ENCODE peak calls at places on chromosomes 1 and 21, in four cellular contexts. One of them, this sample, is unnamed.

GRCh38 chr21:27219068-27219467 is 252.2 kb upstream of the ADAMTS5 start:
- DNase-seq in heart left ventricle: no peak
- DNase-seq in adrenal gland: no peak
- DNase-seq in uterus: no peak
- DNase-seq in this sample: no peak

GRCh38 chr21:39631842-39632577 is 19.3 kb downstream of the B3GALT5 start:
- DNase-seq in heart left ventricle: no peak
- DNase-seq in uterus: no peak
- DNase-seq in adrenal gland: no peak
- DNase-seq in this sample: no peak

GRCh38 chr1:94720091-94720793 is 99.9 kb upstream of the SLC44A3 start:
- DNase-seq in uterus: no peak
- DNase-seq in adrenal gland: no peak
- DNase-seq in heart left ventricle: no peak
- DNase-seq in this sample: no peak

GRCh38 chr1:179575497-179576314 is at the start of gene NPHS2:
- DNase-seq in uterus: no peak
- DNase-seq in heart left ventricle: no peak
- DNase-seq in adrenal gland: no peak
- DNase-seq in this sample: no peak

GRCh38 chr1:235919127-235919796 is 52.6 kb upstream of the LYST start:
- DNase-seq in uterus: no peak
- DNase-seq in adrenal gland: no peak
- DNase-seq in heart left ventricle: no peak
- DNase-seq in this sample: no peak

GRCh38 chr1:37995773-37996379 is 6.1 kb upstream of the SF3A3 start:
- DNase-seq in uterus: peak
- DNase-seq in heart left ventricle: peak
- DNase-seq in adrenal gland: peak
- DNase-seq in this sample: peak

GRCh38 chr21:45073301-45074047 is 906 bp upstream of the ADARB1 start:
- DNase-seq in uterus: no peak
- DNase-seq in heart left ventricle: no peak
- DNase-seq in adrenal gland: no peak
- DNase-seq in this sample: peak

GRCh38 chr21:43370091-43370658 is 56.8 kb downstream of the SIK1 start:
- DNase-seq in heart left ventricle: no peak
- DNase-seq in adrenal gland: no peak
- DNase-seq in uterus: no peak
- DNase-seq in this sample: no peak

GRCh38 chr1:2082064-2082463 is 31.9 kb downstream of the PRKCZ start:
- DNase-seq in heart left ventricle: no peak
- DNase-seq in uterus: no peak
- DNase-seq in adrenal gland: no peak
- DNase-seq in this sample: no peak

GRCh38 chr21:44265734-44266270 is 4.1 kb upstream of the DNMT3L start:
- DNase-seq in heart left ventricle: no peak
- DNase-seq in uterus: no peak
- DNase-seq in adrenal gland: no peak
- DNase-seq in this sample: no peak

GRCh38 chr1:172342584-172343245 is 77.8 kb upstream of the C1orf105 start:
- DNase-seq in heart left ventricle: no peak
- DNase-seq in adrenal gland: no peak
- DNase-seq in uterus: no peak
- DNase-seq in this sample: no peak

GRCh38 chr1:239868117-239868516 is 223.6 kb upstream of the FMN2 start:
- DNase-seq in uterus: no peak
- DNase-seq in adrenal gland: no peak
- DNase-seq in heart left ventricle: no peak
- DNase-seq in this sample: no peak

GRCh38 chr1:208069317-208069716 is 158.4 kb upstream of the CD34 start:
- DNase-seq in adrenal gland: no peak
- DNase-seq in uterus: no peak
- DNase-seq in heart left ventricle: no peak
- DNase-seq in this sample: no peak

GRCh38 chr1:204240233-204240632 is 26.4 kb upstream of the GOLT1A start:
- DNase-seq in uterus: no peak
- DNase-seq in adrenal gland: no peak
- DNase-seq in heart left ventricle: no peak
- DNase-seq in this sample: no peak

GRCh38 chr1:151290709-151291303 is 8.7 kb downstream of the ZNF687 start:
- DNase-seq in adrenal gland: no peak
- DNase-seq in heart left ventricle: no peak
- DNase-seq in uterus: no peak
- DNase-seq in this sample: no peak

GRCh38 chr1:151294748-151295462 is 12.8 kb downstream of the ZNF687 start:
- DNase-seq in heart left ventricle: no peak
- DNase-seq in adrenal gland: no peak
- DNase-seq in uterus: no peak
- DNase-seq in this sample: no peak

GRCh38 chr1:151289991-151290708 is 8.1 kb downstream of the ZNF687 start:
- DNase-seq in heart left ventricle: no peak
- DNase-seq in adrenal gland: no peak
- DNase-seq in uterus: no peak
- DNase-seq in this sample: no peak

GRCh38 chr1:151293093-151293492 is 11.0 kb downstream of the ZNF687 start:
- DNase-seq in uterus: no peak
- DNase-seq in adrenal gland: no peak
- DNase-seq in heart left ventricle: no peak
- DNase-seq in this sample: no peak

DNA sequence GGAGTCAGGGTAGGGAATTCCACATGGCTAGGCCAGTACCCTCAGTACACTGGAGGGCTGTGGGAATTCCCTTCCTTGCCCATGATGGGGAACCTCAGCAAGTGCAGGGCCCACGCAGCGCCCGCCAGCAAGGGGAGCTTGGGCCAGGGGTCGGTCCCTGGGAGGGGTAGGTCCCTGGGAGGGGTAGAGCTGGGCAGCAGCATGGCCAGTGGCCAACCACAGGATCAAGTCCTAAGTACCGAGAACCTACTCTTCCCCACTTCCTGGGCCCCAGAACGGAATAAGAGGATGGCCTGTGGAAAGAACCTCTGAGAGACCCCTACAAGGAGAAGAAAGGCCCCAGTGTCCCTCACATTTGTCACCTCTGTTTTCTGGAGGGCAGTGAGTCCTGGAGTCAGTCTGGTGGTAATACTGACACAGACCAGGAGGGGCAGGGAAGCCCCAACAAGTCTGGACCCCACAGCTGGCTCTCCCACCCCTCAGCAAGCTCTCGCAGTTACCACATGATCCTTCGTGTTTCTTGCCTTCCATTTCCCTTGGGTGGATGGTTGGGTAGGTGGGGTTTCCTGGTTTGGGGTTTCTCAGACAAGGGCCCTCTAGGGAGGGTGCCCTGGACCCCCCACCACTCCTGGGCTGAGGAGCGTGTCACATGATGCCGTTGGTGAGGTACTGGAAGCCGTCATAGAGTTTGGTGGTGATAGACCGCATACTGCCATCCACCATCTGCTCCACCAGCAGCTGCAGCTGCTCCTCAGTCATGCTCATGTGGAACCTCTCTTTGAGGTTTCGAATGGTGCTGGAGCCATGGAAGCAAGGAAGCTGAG is 10.3 kb downstream of the ZNF687 start:
- DNase-seq in adrenal gland: no peak
- DNase-seq in uterus: no peak
- DNase-seq in heart left ventricle: no peak
- DNase-seq in this sample: no peak
- TF ChIP-seq POLR2A in adrenal gland: no peak
- TF ChIP-seq POLR2A in uterus: no peak
- TF ChIP-seq POLR2A in heart left ventricle: no peak
- TF ChIP-seq POLR2A in this sample: no peak

DNA sequence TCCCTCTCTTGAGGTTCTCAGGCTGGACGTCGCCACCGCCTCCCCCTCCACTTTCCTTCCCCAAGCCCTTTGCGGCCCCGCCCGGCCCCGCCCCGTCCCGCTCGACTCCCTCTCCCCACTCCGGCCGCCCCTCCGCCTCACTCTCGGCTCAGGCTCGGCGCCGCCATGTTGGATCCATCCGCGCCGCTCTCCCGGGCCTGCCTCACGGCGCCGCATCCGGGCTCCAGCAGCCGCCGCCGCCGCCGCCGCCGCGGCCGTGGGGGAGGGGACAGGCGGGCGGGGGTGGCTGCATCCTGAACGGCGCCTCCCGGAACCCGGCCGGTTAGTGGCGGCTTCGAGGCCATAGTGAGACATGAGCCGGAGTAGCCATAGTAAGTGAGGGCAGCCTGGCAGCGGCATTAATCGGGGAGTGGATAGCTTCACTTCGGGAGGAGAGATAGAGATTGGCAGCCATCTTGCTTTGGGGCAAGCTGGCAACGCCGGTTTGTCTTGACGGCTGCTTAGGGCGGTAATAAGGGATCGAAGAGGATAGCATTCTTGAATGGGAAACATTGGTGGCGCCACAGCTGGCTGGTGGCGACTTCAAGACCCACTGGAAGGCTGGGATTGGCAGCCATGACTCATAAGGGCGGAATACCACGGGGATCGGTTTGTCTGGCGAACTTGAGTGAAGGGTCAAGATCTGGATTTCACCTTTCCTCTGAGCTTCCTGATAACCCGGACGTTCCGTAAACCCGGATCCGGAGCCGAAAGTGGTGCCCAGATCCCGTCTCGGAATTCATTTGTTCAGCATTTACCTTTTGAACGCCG is at the start of gene DEDD:
- DNase-seq in adrenal gland: peak
- DNase-seq in heart left ventricle: peak
- DNase-seq in uterus: peak
- DNase-seq in this sample: peak
- TF ChIP-seq POLR2A in adrenal gland: no peak
- TF ChIP-seq POLR2A in heart left ventricle: peak
- TF ChIP-seq POLR2A in uterus: peak
- TF ChIP-seq POLR2A in this sample: peak

GRCh38 chr1:228996286-228996685 is 261.0 kb downstream of the RHOU start:
- DNase-seq in uterus: no peak
- DNase-seq in heart left ventricle: no peak
- DNase-seq in adrenal gland: no peak
- DNase-seq in this sample: no peak
- TF ChIP-seq POLR2A in uterus: no peak
- TF ChIP-seq POLR2A in heart left ventricle: no peak
- TF ChIP-seq POLR2A in adrenal gland: no peak
- TF ChIP-seq POLR2A in this sample: no peak

GRCh38 chr1:42056460-42056859 is 96.8 kb upstream of the GUCA2B start:
- DNase-seq in adrenal gland: no peak
- DNase-seq in heart left ventricle: no peak
- DNase-seq in uterus: no peak
- DNase-seq in this sample: peak
- TF ChIP-seq POLR2A in adrenal gland: no peak
- TF ChIP-seq POLR2A in heart left ventricle: no peak
- TF ChIP-seq POLR2A in uterus: no peak
- TF ChIP-seq POLR2A in this sample: no peak

GRCh38 chr1:248592655-248593054 is 4.8 kb downstream of the OR2T10 start:
- DNase-seq in uterus: no peak
- DNase-seq in adrenal gland: no peak
- DNase-seq in heart left ventricle: no peak
- DNase-seq in this sample: no peak
- TF ChIP-seq POLR2A in uterus: no peak
- TF ChIP-seq POLR2A in adrenal gland: no peak
- TF ChIP-seq POLR2A in heart left ventricle: no peak
- TF ChIP-seq POLR2A in this sample: no peak

GRCh38 chr1:30745156-30745833 is 12.3 kb downstream of the LAPTM5 start:
- DNase-seq in adrenal gland: no peak
- DNase-seq in uterus: no peak
- DNase-seq in heart left ventricle: no peak
- DNase-seq in this sample: no peak

GRCh38 chr1:30744060-30744756 is 13.4 kb downstream of the LAPTM5 start:
- DNase-seq in heart left ventricle: no peak
- DNase-seq in uterus: no peak
- DNase-seq in adrenal gland: no peak
- DNase-seq in this sample: no peak

GRCh38 chr1:30747028-30748008 is 10.3 kb downstream of the LAPTM5 start:
- DNase-seq in adrenal gland: no peak
- DNase-seq in uterus: no peak
- DNase-seq in heart left ventricle: no peak
- DNase-seq in this sample: no peak

GRCh38 chr1:30746212-30747027 is 11.2 kb downstream of the LAPTM5 start:
- DNase-seq in heart left ventricle: no peak
- DNase-seq in adrenal gland: no peak
- DNase-seq in uterus: no peak
- DNase-seq in this sample: no peak

GRCh38 chr1:30745834-30746208 is 11.8 kb downstream of the LAPTM5 start:
- DNase-seq in adrenal gland: no peak
- DNase-seq in uterus: no peak
- DNase-seq in heart left ventricle: no peak
- DNase-seq in this sample: no peak
- TF ChIP-seq POLR2A in adrenal gland: no peak
- TF ChIP-seq POLR2A in uterus: no peak
- TF ChIP-seq POLR2A in heart left ventricle: no peak
- TF ChIP-seq POLR2A in this sample: no peak

DNA sequence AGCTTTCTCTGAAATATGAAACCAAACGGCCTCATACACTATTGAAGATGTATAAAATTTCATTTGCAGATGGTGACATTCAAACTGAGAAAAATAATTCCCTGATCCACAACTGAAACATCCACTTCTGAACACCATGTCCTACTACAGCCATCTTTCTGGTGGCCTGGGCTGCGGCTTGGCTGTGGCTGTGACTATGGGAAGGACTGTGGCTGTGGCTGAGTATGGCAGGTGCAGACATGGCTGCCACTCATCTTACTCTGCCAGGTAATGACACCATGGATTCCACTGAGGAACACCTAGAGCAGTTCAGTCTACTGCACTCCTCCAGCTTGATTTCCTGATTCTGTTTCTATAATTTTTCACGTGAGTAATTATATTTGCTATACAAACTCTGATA is at the start of gene KRTAP20-4:
- DNase-seq in heart left ventricle: no peak
- DNase-seq in uterus: no peak
- DNase-seq in adrenal gland: no peak
- DNase-seq in this sample: no peak
- TF ChIP-seq POLR2A in heart left ventricle: no peak
- TF ChIP-seq POLR2A in uterus: no peak
- TF ChIP-seq POLR2A in adrenal gland: no peak
- TF ChIP-seq POLR2A in this sample: no peak

GRCh38 chr1:156856282-156856785 is 2.6 kb downstream of the INSRR start:
- DNase-seq in adrenal gland: no peak
- DNase-seq in heart left ventricle: no peak
- DNase-seq in uterus: no peak
- DNase-seq in this sample: no peak
- TF ChIP-seq POLR2A in adrenal gland: no peak
- TF ChIP-seq POLR2A in heart left ventricle: no peak
- TF ChIP-seq POLR2A in uterus: no peak
- TF ChIP-seq POLR2A in this sample: no peak

This sample was measured in body of pancreas.